ENCODE peak calls at places on chromosomes 7 and 10, in eight cellular contexts. One of them, this sample, is unnamed.

GRCh38 chr10:3935933-3936359 is 150.9 kb upstream of the KLF6 start:
- DNase-seq in endothelial cell: no peak
- DNase-seq in pancreas: no peak
- DNase-seq in thoracic aorta: no peak
- DNase-seq in tibial artery: no peak
- DNase-seq in tibial nerve: no peak
- DNase-seq in WTC11: no peak
- DNase-seq in CD4-positive, alpha-beta T cell: no peak
- DNase-seq in this sample: no peak

GRCh38 chr10:50929670-50930069 is 44.2 kb upstream of the A1CF start:
- DNase-seq in endothelial cell: no peak
- DNase-seq in pancreas: no peak
- DNase-seq in thoracic aorta: no peak
- DNase-seq in tibial artery: no peak
- DNase-seq in tibial nerve: no peak
- DNase-seq in WTC11: no peak
- DNase-seq in CD4-positive, alpha-beta T cell: no peak
- DNase-seq in this sample: no peak

GRCh38 chr7:88111136-88111748 is 108.6 kb downstream of the SRI start:
- DNase-seq in endothelial cell: no peak
- DNase-seq in pancreas: no peak
- DNase-seq in thoracic aorta: no peak
- DNase-seq in tibial artery: no peak
- DNase-seq in tibial nerve: no peak
- DNase-seq in WTC11: no peak
- DNase-seq in CD4-positive, alpha-beta T cell: no peak
- DNase-seq in this sample: no peak

GRCh38 chr7:13421779-13422178 is 567.7 kb downstream of the ETV1 start:
- DNase-seq in endothelial cell: no peak
- DNase-seq in pancreas: no peak
- DNase-seq in thoracic aorta: no peak
- DNase-seq in tibial artery: no peak
- DNase-seq in tibial nerve: no peak
- DNase-seq in WTC11: no peak
- DNase-seq in CD4-positive, alpha-beta T cell: no peak
- DNase-seq in this sample: peak

GRCh38 chr10:67612577-67613537 is 83.1 kb downstream of the CTNNA3 start:
- DNase-seq in endothelial cell: no peak
- DNase-seq in pancreas: no peak
- DNase-seq in thoracic aorta: no peak
- DNase-seq in tibial artery: no peak
- DNase-seq in tibial nerve: no peak
- DNase-seq in WTC11: no peak
- DNase-seq in CD4-positive, alpha-beta T cell: peak
- DNase-seq in this sample: no peak

GRCh38 chr10:92822060-92822634 is 26.2 kb upstream of the EXOC6 start:
- DNase-seq in endothelial cell: no peak
- DNase-seq in pancreas: no peak
- DNase-seq in thoracic aorta: no peak
- DNase-seq in tibial artery: no peak
- DNase-seq in tibial nerve: no peak
- DNase-seq in WTC11: no peak
- DNase-seq in CD4-positive, alpha-beta T cell: no peak
- DNase-seq in this sample: no peak

GRCh38 chr10:104045151-104046089 is 40.3 kb downstream of the COL17A1 start:
- DNase-seq in endothelial cell: peak
- DNase-seq in pancreas: no peak
- DNase-seq in thoracic aorta: no peak
- DNase-seq in tibial artery: no peak
- DNase-seq in tibial nerve: no peak
- DNase-seq in WTC11: peak
- DNase-seq in CD4-positive, alpha-beta T cell: no peak
- DNase-seq in this sample: peak

GRCh38 chr10:69994262-69994661 is 58.4 kb upstream of the MACROH2A2 start:
- DNase-seq in endothelial cell: peak
- DNase-seq in pancreas: no peak
- DNase-seq in thoracic aorta: no peak
- DNase-seq in tibial artery: no peak
- DNase-seq in tibial nerve: peak
- DNase-seq in WTC11: no peak
- DNase-seq in CD4-positive, alpha-beta T cell: no peak
- DNase-seq in this sample: peak

GRCh38 chr10:23344251-23344841 is at the start of gene C10orf67:
- DNase-seq in endothelial cell: peak
- DNase-seq in pancreas: peak
- DNase-seq in thoracic aorta: no peak
- DNase-seq in tibial artery: no peak
- DNase-seq in tibial nerve: no peak
- DNase-seq in WTC11: peak
- DNase-seq in CD4-positive, alpha-beta T cell: no peak
- DNase-seq in this sample: peak

GRCh38 chr10:3783721-3784432 is 1.1 kb downstream of the KLF6 start:
- DNase-seq in endothelial cell: no peak
- DNase-seq in pancreas: peak
- DNase-seq in thoracic aorta: no peak
- DNase-seq in tibial artery: peak
- DNase-seq in tibial nerve: peak
- DNase-seq in WTC11: peak
- DNase-seq in CD4-positive, alpha-beta T cell: peak
- DNase-seq in this sample: peak

GRCh38 chr7:125383324-125383723 is 453.7 kb upstream of the POT1 start:
- DNase-seq in endothelial cell: no peak
- DNase-seq in pancreas: no peak
- DNase-seq in thoracic aorta: no peak
- DNase-seq in tibial artery: no peak
- DNase-seq in tibial nerve: no peak
- DNase-seq in WTC11: no peak
- DNase-seq in CD4-positive, alpha-beta T cell: no peak
- DNase-seq in this sample: no peak

GRCh38 chr7:131786204-131786603 is 229.8 kb upstream of the PODXL start:
- DNase-seq in endothelial cell: no peak
- DNase-seq in pancreas: no peak
- DNase-seq in thoracic aorta: no peak
- DNase-seq in tibial artery: no peak
- DNase-seq in tibial nerve: no peak
- DNase-seq in WTC11: no peak
- DNase-seq in CD4-positive, alpha-beta T cell: no peak
- DNase-seq in this sample: no peak

GRCh38 chr7:123987445-123987844 is 45.4 kb downstream of the TMEM229A start:
- DNase-seq in endothelial cell: no peak
- DNase-seq in pancreas: no peak
- DNase-seq in thoracic aorta: no peak
- DNase-seq in tibial artery: no peak
- DNase-seq in tibial nerve: no peak
- DNase-seq in WTC11: no peak
- DNase-seq in CD4-positive, alpha-beta T cell: no peak
- DNase-seq in this sample: no peak

DNA sequence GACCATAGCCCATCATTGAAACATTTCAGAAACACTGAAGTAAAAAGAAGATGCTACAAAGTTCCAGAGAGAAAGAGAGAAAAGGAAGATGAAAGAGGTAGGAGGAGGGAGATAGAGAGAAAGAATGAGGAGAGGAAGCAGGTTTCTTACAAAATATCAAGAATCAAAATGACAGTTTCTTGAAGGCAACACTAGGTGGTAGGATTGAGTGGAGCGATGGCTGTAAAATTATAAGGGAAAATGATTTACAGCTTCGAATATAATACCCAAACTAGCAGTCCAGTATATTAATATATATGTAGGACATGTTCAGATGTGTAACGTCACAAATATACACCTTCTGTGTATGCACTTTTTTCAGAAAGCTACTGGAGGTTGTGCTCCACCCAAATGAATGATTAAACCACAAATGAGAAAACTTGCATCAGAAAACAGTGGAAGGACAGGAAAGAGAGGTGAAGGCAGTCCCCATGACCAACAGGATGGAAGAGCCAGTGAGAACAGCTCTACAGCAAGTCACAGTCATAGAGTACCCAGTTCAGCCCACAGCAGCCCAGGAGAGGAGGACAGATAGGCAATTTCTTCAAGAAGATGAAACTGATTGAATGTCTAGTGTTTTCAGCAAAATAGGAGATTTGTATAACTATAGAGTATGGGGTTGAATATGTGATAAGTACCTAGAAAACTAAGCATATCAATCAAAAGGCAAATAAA is 151.5 kb upstream of the TARP start:
- DNase-seq in endothelial cell: no peak
- DNase-seq in pancreas: no peak
- DNase-seq in thoracic aorta: no peak
- DNase-seq in tibial artery: no peak
- DNase-seq in tibial nerve: no peak
- DNase-seq in WTC11: no peak
- DNase-seq in CD4-positive, alpha-beta T cell: no peak
- DNase-seq in this sample: no peak
- TF ChIP-seq CTCF in endothelial cell: no peak
- TF ChIP-seq CTCF in pancreas: no peak
- TF ChIP-seq CTCF in thoracic aorta: no peak
- TF ChIP-seq CTCF in tibial artery: no peak
- TF ChIP-seq CTCF in tibial nerve: no peak
- TF ChIP-seq CTCF in WTC11: no peak
- TF ChIP-seq CTCF in CD4-positive, alpha-beta T cell: no peak
- TF ChIP-seq CTCF in this sample: peak

DNA sequence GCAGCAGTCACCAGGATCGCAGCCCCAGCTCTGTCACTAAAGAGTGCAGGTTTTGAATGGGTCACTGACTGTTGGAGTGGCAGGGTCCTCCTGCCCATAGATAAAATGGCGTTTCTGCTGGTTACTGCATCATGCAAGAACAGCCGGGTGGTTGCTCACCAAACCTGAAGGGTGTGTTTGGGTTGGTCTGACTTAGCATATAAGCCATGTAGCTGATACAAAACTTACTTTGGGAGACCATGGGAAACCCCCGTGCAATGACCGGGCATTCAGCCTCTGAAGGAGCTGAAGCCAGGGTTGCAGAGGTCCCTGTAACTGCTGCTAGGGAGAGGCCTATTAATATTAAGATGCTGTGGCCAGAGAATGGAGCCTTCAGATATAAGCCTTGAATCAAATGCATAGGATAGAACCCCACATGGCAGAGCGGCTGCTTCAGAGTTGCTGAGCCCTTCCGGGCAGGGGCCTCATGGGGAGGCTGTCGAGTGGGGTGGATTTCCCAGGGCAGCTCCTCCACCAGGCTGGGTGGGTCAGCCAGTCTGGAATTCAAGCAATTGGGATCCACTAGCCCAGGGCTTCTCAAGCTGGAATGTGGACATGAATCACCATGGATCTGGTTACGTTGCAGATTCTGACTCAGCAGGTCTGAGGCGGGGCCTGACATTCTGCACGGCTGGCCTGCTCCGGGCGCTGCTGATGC is 70.9 kb upstream of the CTBP2 start:
- DNase-seq in endothelial cell: no peak
- DNase-seq in pancreas: no peak
- DNase-seq in thoracic aorta: no peak
- DNase-seq in tibial artery: no peak
- DNase-seq in tibial nerve: no peak
- DNase-seq in WTC11: peak
- DNase-seq in CD4-positive, alpha-beta T cell: no peak
- DNase-seq in this sample: peak
- TF ChIP-seq CTCF in endothelial cell: no peak
- TF ChIP-seq CTCF in pancreas: no peak
- TF ChIP-seq CTCF in thoracic aorta: no peak
- TF ChIP-seq CTCF in tibial artery: no peak
- TF ChIP-seq CTCF in tibial nerve: no peak
- TF ChIP-seq CTCF in WTC11: no peak
- TF ChIP-seq CTCF in CD4-positive, alpha-beta T cell: no peak
- TF ChIP-seq CTCF in this sample: no peak

GRCh38 chr7:106768324-106768751 is 96.7 kb upstream of the PIK3CG start:
- DNase-seq in endothelial cell: no peak
- DNase-seq in pancreas: no peak
- DNase-seq in thoracic aorta: no peak
- DNase-seq in tibial artery: no peak
- DNase-seq in tibial nerve: no peak
- DNase-seq in WTC11: no peak
- DNase-seq in CD4-positive, alpha-beta T cell: no peak
- DNase-seq in this sample: no peak
- TF ChIP-seq CTCF in endothelial cell: no peak
- TF ChIP-seq CTCF in pancreas: no peak
- TF ChIP-seq CTCF in thoracic aorta: no peak
- TF ChIP-seq CTCF in tibial artery: no peak
- TF ChIP-seq CTCF in tibial nerve: no peak
- TF ChIP-seq CTCF in WTC11: no peak
- TF ChIP-seq CTCF in CD4-positive, alpha-beta T cell: no peak
- TF ChIP-seq CTCF in this sample: peak

GRCh38 chr7:92884218-92884617 is 47.8 kb upstream of the CDK6 start:
- DNase-seq in endothelial cell: no peak
- DNase-seq in pancreas: no peak
- DNase-seq in thoracic aorta: no peak
- DNase-seq in tibial artery: no peak
- DNase-seq in tibial nerve: no peak
- DNase-seq in WTC11: no peak
- DNase-seq in CD4-positive, alpha-beta T cell: no peak
- DNase-seq in this sample: no peak

GRCh38 chr7:92882760-92883159 is 46.4 kb upstream of the CDK6 start:
- DNase-seq in endothelial cell: no peak
- DNase-seq in pancreas: no peak
- DNase-seq in thoracic aorta: no peak
- DNase-seq in tibial artery: no peak
- DNase-seq in tibial nerve: no peak
- DNase-seq in WTC11: no peak
- DNase-seq in CD4-positive, alpha-beta T cell: no peak
- DNase-seq in this sample: no peak

GRCh38 chr7:92881091-92881485 is 44.7 kb upstream of the CDK6 start:
- DNase-seq in endothelial cell: no peak
- DNase-seq in pancreas: no peak
- DNase-seq in thoracic aorta: no peak
- DNase-seq in tibial artery: no peak
- DNase-seq in tibial nerve: no peak
- DNase-seq in WTC11: no peak
- DNase-seq in CD4-positive, alpha-beta T cell: no peak
- DNase-seq in this sample: no peak

GRCh38 chr7:92877367-92877766 is 41.0 kb upstream of the CDK6 start:
- DNase-seq in endothelial cell: no peak
- DNase-seq in pancreas: no peak
- DNase-seq in thoracic aorta: no peak
- DNase-seq in tibial artery: no peak
- DNase-seq in tibial nerve: no peak
- DNase-seq in WTC11: no peak
- DNase-seq in CD4-positive, alpha-beta T cell: no peak
- DNase-seq in this sample: no peak

DNA sequence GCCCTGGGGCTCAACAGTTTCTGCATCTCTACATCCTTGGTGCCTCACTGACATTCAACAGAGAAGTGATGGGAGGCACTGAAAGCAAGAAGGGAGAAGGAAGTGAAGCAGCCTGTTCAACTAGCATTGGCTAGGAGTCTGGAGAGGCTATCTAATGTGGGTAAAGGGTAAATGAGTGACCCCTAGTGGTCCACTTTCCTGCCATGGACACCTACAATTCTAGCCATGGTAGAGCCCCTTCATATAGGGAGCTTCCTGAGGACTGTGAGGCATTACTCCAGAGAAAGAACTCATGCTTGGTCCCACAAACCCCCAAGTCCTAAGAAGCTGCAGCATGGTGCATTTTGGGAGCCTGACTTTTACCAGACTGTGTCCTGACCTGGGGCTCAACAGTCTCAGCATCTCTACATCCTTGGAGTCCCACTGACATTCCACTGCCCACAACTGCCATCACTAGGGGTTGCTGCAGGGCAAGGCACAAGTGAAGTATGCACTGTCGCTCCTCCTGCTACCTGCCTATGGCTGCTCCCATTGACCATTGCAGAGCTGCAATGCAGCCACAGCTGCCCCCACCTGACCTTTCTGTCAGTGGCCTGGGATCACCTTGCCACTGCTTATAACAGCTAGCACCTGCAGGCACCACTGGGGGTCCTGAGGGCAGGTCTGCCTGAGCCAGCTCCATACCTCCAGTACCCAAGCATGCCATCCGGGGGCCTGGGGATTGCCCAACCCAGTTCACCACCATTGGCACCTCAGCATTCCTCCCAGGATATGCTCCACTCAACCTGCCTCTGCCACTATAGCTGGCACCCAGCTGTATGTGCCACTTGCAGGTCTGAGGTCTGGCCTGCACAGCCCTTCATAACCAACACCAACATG is 44.1 kb upstream of the CDK6 start:
- DNase-seq in endothelial cell: peak
- DNase-seq in pancreas: no peak
- DNase-seq in thoracic aorta: no peak
- DNase-seq in tibial artery: no peak
- DNase-seq in tibial nerve: peak
- DNase-seq in WTC11: peak
- DNase-seq in CD4-positive, alpha-beta T cell: no peak
- DNase-seq in this sample: peak
- TF ChIP-seq CTCF in endothelial cell: peak
- TF ChIP-seq CTCF in pancreas: no peak
- TF ChIP-seq CTCF in thoracic aorta: peak
- TF ChIP-seq CTCF in tibial artery: peak
- TF ChIP-seq CTCF in tibial nerve: no peak
- TF ChIP-seq CTCF in WTC11: peak
- TF ChIP-seq CTCF in CD4-positive, alpha-beta T cell: no peak
- TF ChIP-seq CTCF in this sample: peak